ENCODE peak calls at places on chromosome 6, in nine cellular contexts. V is stomach, S is vagina, J is GM23338, X is HepG2, P is GM12878, K is SK-N-SH, T is suprapubic skin, E is HCT116. F is an unnamed sample.

GRCh38 chr6:40542175-40542764 is 44.9 kb downstream of the LRFN2 start:
- DNase-seq in V (no peak), S (no peak), J (peak), X (no peak), P (no peak), K (no peak), T (no peak), E (no peak), F (peak)

GRCh38 chr6:117204903-117205302 is 60.5 kb upstream of the VGLL2 start:
- DNase-seq in V (no peak), S (no peak), J (no peak), X (no peak), P (no peak), K (no peak), T (no peak), E (no peak), F (no peak)

GRCh38 chr6:122610690-122611455 is 668 bp downstream of the PKIB start:
- DNase-seq in V (peak), S (no peak), J (peak), X (peak), P (no peak), K (peak), T (no peak), E (peak), F (peak)

GRCh38 chr6:137846772-137847313 is 20.2 kb upstream of the TNFAIP3 start:
- DNase-seq in V (no peak), S (no peak), J (no peak), X (no peak), P (no peak), K (no peak), T (no peak), E (no peak), F (peak)

GRCh38 chr6:107539409-107539808 is 49.5 kb downstream of the SOBP start:
- DNase-seq in V (no peak), S (no peak), J (no peak), X (peak), P (no peak), K (peak), T (no peak), E (no peak), F (no peak)

GRCh38 chr6:134589512-134589911 is 271.6 kb upstream of the SGK1 start:
- DNase-seq in V (no peak), S (no peak), J (peak), X (no peak), P (no peak), K (no peak), T (no peak), E (no peak), F (no peak)

GRCh38 chr6:105258816-105259215 is 79.0 kb upstream of the POPDC3 start:
- DNase-seq in V (peak), S (no peak), J (no peak), X (no peak), P (no peak), K (no peak), T (no peak), E (no peak), F (no peak)

GRCh38 chr6:112396221-112396620 is 49.1 kb downstream of the RFPL4B start:
- DNase-seq in V (no peak), S (no peak), J (no peak), X (no peak), P (no peak), K (no peak), T (no peak), E (no peak), F (no peak)

GRCh38 chr6:13063300-13063918 is 264.9 kb downstream of the TBC1D7 start:
- DNase-seq in V (no peak), S (no peak), J (no peak), X (no peak), P (no peak), K (no peak), T (no peak), E (no peak), F (no peak)

GRCh38 chr6:126268087-126268486 is 71.8 kb upstream of the CENPW start:
- DNase-seq in V (no peak), S (no peak), J (no peak), X (no peak), P (peak), K (peak), T (no peak), E (no peak), F (no peak)

GRCh38 chr6:4351857-4352669 is 216.7 kb upstream of the ECI2 start:
- DNase-seq in V (peak), S (no peak), J (no peak), X (no peak), P (no peak), K (peak), T (peak), E (peak), F (no peak)

GRCh38 chr6:33049323-33049722 is 24.1 kb downstream of the HLA-DPA1 start:
- DNase-seq in V (no peak), S (no peak), J (peak), X (no peak), P (no peak), K (no peak), T (no peak), E (no peak), F (no peak)

GRCh38 chr6:130037207-130037811 is 18.9 kb downstream of the L3MBTL3 start:
- DNase-seq in V (no peak), S (no peak), J (peak), X (no peak), P (no peak), K (peak), T (no peak), E (no peak), F (no peak)

GRCh38 chr6:154868143-154868594 is 126.9 kb upstream of the TIAM2 start:
- DNase-seq in V (no peak), S (no peak), J (peak), X (peak), P (no peak), K (peak), T (no peak), E (peak), F (no peak)

GRCh38 chr6:18148304-18149025 is 6.4 kb downstream of the TPMT start:
- DNase-seq in V (no peak), S (no peak), J (no peak), X (no peak), P (no peak), K (no peak), T (no peak), E (peak), F (no peak)

GRCh38 chr6:19983374-19983773 is 146.2 kb downstream of the ID4 start:
- DNase-seq in V (no peak), S (no peak), J (peak), X (no peak), P (no peak), K (no peak), T (no peak), E (no peak), F (no peak)
- TF ChIP-seq POLR2AphosphoS5 in V (no peak), S (no peak), J (no peak), X (no peak), P (no peak), K (no peak), T (no peak), E (no peak), F (no peak)

GRCh38 chr6:151375833-151376232 is 15.5 kb downstream of the ZBTB2 start:
- DNase-seq in V (no peak), S (no peak), J (no peak), X (no peak), P (no peak), K (no peak), T (no peak), E (no peak), F (no peak)

GRCh38 chr6:151376440-151376839 is 14.9 kb downstream of the ZBTB2 start:
- DNase-seq in V (no peak), S (no peak), J (no peak), X (no peak), P (no peak), K (no peak), T (no peak), E (no peak), F (no peak)

GRCh38 chr6:151374024-151374423 is 17.3 kb downstream of the ZBTB2 start:
- DNase-seq in V (no peak), S (no peak), J (peak), X (peak), P (no peak), K (no peak), T (no peak), E (no peak), F (no peak)

GRCh38 chr6:151370509-151371078 is 20.8 kb downstream of the ZBTB2 start:
- DNase-seq in V (no peak), S (no peak), J (peak), X (no peak), P (no peak), K (no peak), T (no peak), E (no peak), F (no peak)

DNA sequence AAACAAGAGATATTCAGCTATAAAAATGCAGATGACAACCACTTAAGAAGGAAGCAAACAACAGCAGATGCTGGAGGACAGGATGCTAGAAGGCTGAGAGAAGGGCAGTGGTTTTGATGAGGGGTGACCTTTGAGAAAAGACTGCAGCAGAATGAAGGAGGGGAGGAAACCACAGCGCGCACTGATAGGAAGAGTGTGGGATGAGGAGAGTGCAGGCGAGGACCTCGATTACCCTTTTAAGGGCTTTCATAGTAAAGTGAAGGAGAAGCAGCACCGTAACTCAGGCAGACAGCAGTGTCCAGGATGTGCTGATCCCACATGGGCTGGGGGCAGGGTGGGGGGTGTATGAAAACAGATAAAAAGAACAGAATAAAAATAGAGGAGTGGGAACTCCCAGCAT is 19.2 kb downstream of the ZBTB2 start:
- DNase-seq in V (no peak), S (no peak), J (no peak), X (no peak), P (no peak), K (no peak), T (no peak), E (no peak), F (no peak)
- TF ChIP-seq CTCF in V (no peak), S (no peak), J (no peak), X (no peak), P (no peak), K (no peak), T (no peak), E (no peak), F (no peak)

DNA sequence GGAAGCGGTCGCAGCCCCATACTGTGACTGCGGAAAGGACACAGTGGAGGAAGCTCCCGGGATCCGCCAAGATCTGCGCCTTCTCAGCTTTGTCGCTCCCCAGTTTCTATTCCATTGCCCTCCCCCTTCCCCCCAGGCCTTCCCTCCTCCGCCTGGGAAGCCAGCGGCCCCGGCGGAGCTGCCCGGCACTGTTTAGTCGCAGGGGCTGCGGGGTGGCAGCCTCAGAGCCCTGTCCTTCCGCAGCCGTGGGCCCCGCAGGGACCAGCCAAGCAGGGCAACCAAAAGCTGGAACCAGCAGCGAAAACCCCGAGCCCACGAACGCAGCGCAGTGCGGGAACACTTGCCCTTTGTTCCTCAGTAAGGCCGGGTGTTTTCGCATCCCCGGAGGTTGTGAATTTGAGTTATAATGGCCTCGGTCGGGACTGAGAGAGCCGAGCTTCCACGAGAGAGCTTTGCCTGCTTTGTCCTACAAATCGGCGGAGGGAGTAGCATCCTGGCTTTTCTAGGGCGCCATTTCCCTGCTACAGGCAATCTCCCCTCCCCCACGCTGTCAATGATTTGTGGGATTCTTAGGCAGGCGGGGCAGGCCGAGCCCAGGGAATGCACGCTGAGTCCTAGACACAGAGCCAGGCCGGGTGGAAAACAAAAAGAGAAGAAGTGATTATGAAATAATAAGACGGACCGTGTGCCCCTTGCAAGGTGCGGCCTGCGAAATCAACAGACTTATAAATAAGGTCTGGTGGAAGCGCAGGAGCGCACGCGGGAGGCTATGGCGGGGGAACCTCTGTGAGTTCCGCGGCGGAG is 4.0 kb upstream of the TUBB2B start:
- DNase-seq in V (peak), S (no peak), J (peak), X (peak), P (no peak), K (peak), T (no peak), E (no peak), F (no peak)
- TF ChIP-seq POLR2AphosphoS5 in V (peak), S (peak), J (peak), X (peak), P (no peak), K (peak), T (peak), E (no peak), F (no peak)

GRCh38 chr6:136792066-136792944 is at the start of gene MAP3K5:
- DNase-seq in V (peak), S (no peak), J (peak), X (peak), P (no peak), K (peak), T (peak), E (peak), F (peak)
- TF ChIP-seq CTCF in V (peak), S (peak), J (no peak), X (peak), P (peak), K (no peak), T (peak), E (peak), F (no peak)

GRCh38 chr6:34416877-34417371 is 8.9 kb downstream of the RPS10 start:
- DNase-seq in V (no peak), S (no peak), J (no peak), X (no peak), P (no peak), K (no peak), T (no peak), E (no peak), F (no peak)
- TF ChIP-seq POLR2AphosphoS5 in V (no peak), S (no peak), J (peak), X (no peak), P (no peak), K (no peak), T (no peak), E (peak), F (no peak)